ENCODE peak calls at places on chromosomes 6 and 20, in six cellular contexts. One of them, this sample, is unnamed.

GRCh38 chr20:58140787-58141396 is 87.6 kb downstream of the ANKRD60 start:
- DNase-seq in brain microvascular endothelial cell: no peak
- DNase-seq in uterus: no peak
- DNase-seq in H9: no peak
- DNase-seq in CD8-positive, alpha-beta T cell: no peak
- DNase-seq in ovary: no peak
- DNase-seq in this sample: no peak

GRCh38 chr6:31558631-31559500 is 11.5 kb downstream of the NFKBIL1 start:
- DNase-seq in brain microvascular endothelial cell: no peak
- DNase-seq in uterus: peak; percentile 40
- DNase-seq in H9: no peak
- DNase-seq in CD8-positive, alpha-beta T cell: peak; percentile 56
- DNase-seq in ovary: no peak
- DNase-seq in this sample: no peak

GRCh38 chr20:25205277-25206062 is 10.0 kb downstream of the ENTPD6 start:
- DNase-seq in brain microvascular endothelial cell: no peak
- DNase-seq in uterus: no peak
- DNase-seq in H9: no peak
- DNase-seq in CD8-positive, alpha-beta T cell: no peak
- DNase-seq in ovary: no peak
- DNase-seq in this sample: no peak

GRCh38 chr6:53048431-53049195 is 16.6 kb upstream of the FBXO9 start:
- DNase-seq in brain microvascular endothelial cell: peak; percentile 87
- DNase-seq in uterus: no peak
- DNase-seq in H9: no peak
- DNase-seq in CD8-positive, alpha-beta T cell: no peak
- DNase-seq in ovary: no peak
- DNase-seq in this sample: no peak

GRCh38 chr6:26158581-26159416 is 71.6 kb downstream of the HFE start:
- DNase-seq in brain microvascular endothelial cell: peak; percentile 43
- DNase-seq in uterus: peak; percentile 74
- DNase-seq in H9: no peak
- DNase-seq in CD8-positive, alpha-beta T cell: peak; percentile 46
- DNase-seq in ovary: peak; percentile 73
- DNase-seq in this sample: peak; percentile 72

GRCh38 chr6:129923520-129923919 is 62.4 kb upstream of the TMEM244 start:
- DNase-seq in brain microvascular endothelial cell: peak; percentile 27
- DNase-seq in uterus: no peak
- DNase-seq in H9: no peak
- DNase-seq in CD8-positive, alpha-beta T cell: no peak
- DNase-seq in ovary: no peak
- DNase-seq in this sample: no peak

GRCh38 chr20:605237-605636 is 4.9 kb downstream of the TCF15 start:
- DNase-seq in brain microvascular endothelial cell: no peak
- DNase-seq in uterus: no peak
- DNase-seq in H9: no peak
- DNase-seq in CD8-positive, alpha-beta T cell: no peak
- DNase-seq in ovary: no peak
- DNase-seq in this sample: no peak

GRCh38 chr6:16104624-16105023 is 24.3 kb upstream of the MYLIP start:
- DNase-seq in brain microvascular endothelial cell: no peak
- DNase-seq in uterus: no peak
- DNase-seq in H9: no peak
- DNase-seq in CD8-positive, alpha-beta T cell: no peak
- DNase-seq in ovary: no peak
- DNase-seq in this sample: no peak

GRCh38 chr20:25399038-25399430 is 8.4 kb upstream of the ABHD12 start:
- DNase-seq in brain microvascular endothelial cell: peak; percentile 80
- DNase-seq in uterus: peak; percentile 41
- DNase-seq in H9: peak; percentile 43
- DNase-seq in CD8-positive, alpha-beta T cell: peak; percentile 5
- DNase-seq in ovary: peak; percentile 46
- DNase-seq in this sample: peak; percentile 41

GRCh38 chr6:15266423-15266996 is 20.6 kb downstream of the JARID2 start:
- DNase-seq in brain microvascular endothelial cell: no peak
- DNase-seq in uterus: no peak
- DNase-seq in H9: no peak
- DNase-seq in CD8-positive, alpha-beta T cell: no peak
- DNase-seq in ovary: no peak
- DNase-seq in this sample: no peak

GRCh38 chr6:127484207-127484858 is 25.1 kb upstream of the KIAA0408 start:
- DNase-seq in brain microvascular endothelial cell: peak; percentile 61
- DNase-seq in uterus: no peak
- DNase-seq in H9: no peak
- DNase-seq in CD8-positive, alpha-beta T cell: no peak
- DNase-seq in ovary: no peak
- DNase-seq in this sample: no peak

GRCh38 chr6:90468080-90468479 is 118.8 kb downstream of the MAP3K7 start:
- DNase-seq in brain microvascular endothelial cell: peak; percentile 54
- DNase-seq in uterus: no peak
- DNase-seq in H9: no peak
- DNase-seq in CD8-positive, alpha-beta T cell: no peak
- DNase-seq in ovary: no peak
- DNase-seq in this sample: no peak

GRCh38 chr6:168226832-168227434 is 92.6 kb downstream of the DACT2 start:
- DNase-seq in brain microvascular endothelial cell: no peak
- DNase-seq in uterus: no peak
- DNase-seq in H9: no peak
- DNase-seq in CD8-positive, alpha-beta T cell: no peak
- DNase-seq in ovary: no peak
- DNase-seq in this sample: no peak

GRCh38 chr6:25229671-25230321 is 49.4 kb upstream of the CARMIL1 start:
- DNase-seq in brain microvascular endothelial cell: peak; percentile 41
- DNase-seq in uterus: no peak
- DNase-seq in H9: no peak
- DNase-seq in CD8-positive, alpha-beta T cell: no peak
- DNase-seq in ovary: no peak
- DNase-seq in this sample: no peak

GRCh38 chr20:25022680-25023079 is 30.1 kb upstream of the APMAP start:
- DNase-seq in brain microvascular endothelial cell: no peak
- DNase-seq in uterus: no peak
- DNase-seq in H9: no peak
- DNase-seq in CD8-positive, alpha-beta T cell: no peak
- DNase-seq in ovary: no peak
- DNase-seq in this sample: peak; percentile 98

GRCh38 chr6:112415366-112415765 is 68.2 kb downstream of the RFPL4B start:
- DNase-seq in brain microvascular endothelial cell: no peak
- DNase-seq in uterus: no peak
- DNase-seq in H9: no peak
- DNase-seq in CD8-positive, alpha-beta T cell: no peak
- DNase-seq in ovary: no peak
- DNase-seq in this sample: no peak

GRCh38 chr6:1406306-1407058 is 17.1 kb downstream of the FOXF2 start:
- DNase-seq in brain microvascular endothelial cell: peak; percentile 10
- DNase-seq in uterus: no peak
- DNase-seq in H9: no peak
- DNase-seq in CD8-positive, alpha-beta T cell: no peak
- DNase-seq in ovary: no peak
- DNase-seq in this sample: no peak

GRCh38 chr20:36826556-36827244 is 49.2 kb upstream of the TLDC2 start:
- DNase-seq in brain microvascular endothelial cell: no peak
- DNase-seq in uterus: no peak
- DNase-seq in H9: no peak
- DNase-seq in CD8-positive, alpha-beta T cell: no peak
- DNase-seq in ovary: no peak
- DNase-seq in this sample: no peak

GRCh38 chr6:35601331-35602132 is 87.2 kb downstream of the FKBP5 start:
- DNase-seq in brain microvascular endothelial cell: peak; percentile 91
- DNase-seq in uterus: peak; percentile 90
- DNase-seq in H9: no peak
- DNase-seq in CD8-positive, alpha-beta T cell: peak; percentile 54
- DNase-seq in ovary: peak; percentile 76
- DNase-seq in this sample: peak; percentile 81

GRCh38 chr6:25694366-25694765 is 42.4 kb downstream of the SCGN start:
- DNase-seq in brain microvascular endothelial cell: no peak
- DNase-seq in uterus: no peak
- DNase-seq in H9: no peak
- DNase-seq in CD8-positive, alpha-beta T cell: no peak
- DNase-seq in ovary: no peak
- DNase-seq in this sample: no peak

GRCh38 chr6:33320315-33321181 is 3.0 kb upstream of the ZBTB22 start:
- DNase-seq in brain microvascular endothelial cell: peak; percentile 94
- DNase-seq in uterus: peak; percentile 86
- DNase-seq in H9: peak; percentile 62
- DNase-seq in CD8-positive, alpha-beta T cell: no peak
- DNase-seq in ovary: peak; percentile 62
- DNase-seq in this sample: no peak

GRCh38 chr20:37430778-37431460 is 85.0 kb downstream of the SRC start:
- DNase-seq in brain microvascular endothelial cell: no peak
- DNase-seq in uterus: no peak
- DNase-seq in H9: no peak
- DNase-seq in CD8-positive, alpha-beta T cell: no peak
- DNase-seq in ovary: no peak
- DNase-seq in this sample: no peak

GRCh38 chr6:53822355-53823115 is 27.7 kb downstream of the LRRC1 start:
- DNase-seq in brain microvascular endothelial cell: no peak
- DNase-seq in uterus: no peak
- DNase-seq in H9: no peak
- DNase-seq in CD8-positive, alpha-beta T cell: no peak
- DNase-seq in ovary: no peak
- DNase-seq in this sample: no peak

GRCh38 chr6:139338845-139339244 is 35.6 kb downstream of the CITED2 start:
- DNase-seq in brain microvascular endothelial cell: no peak
- DNase-seq in uterus: peak; percentile 29
- DNase-seq in H9: no peak
- DNase-seq in CD8-positive, alpha-beta T cell: no peak
- DNase-seq in ovary: no peak
- DNase-seq in this sample: no peak

GRCh38 chr6:107740496-107741190 is 83.5 kb downstream of the SCML4 start:
- DNase-seq in brain microvascular endothelial cell: no peak
- DNase-seq in uterus: no peak
- DNase-seq in H9: no peak
- DNase-seq in CD8-positive, alpha-beta T cell: no peak
- DNase-seq in ovary: no peak
- DNase-seq in this sample: no peak

GRCh38 chr6:22636450-22636849 is 67.1 kb downstream of the HDGFL1 start:
- DNase-seq in brain microvascular endothelial cell: no peak
- DNase-seq in uterus: no peak
- DNase-seq in H9: no peak
- DNase-seq in CD8-positive, alpha-beta T cell: no peak
- DNase-seq in ovary: no peak
- DNase-seq in this sample: no peak

GRCh38 chr6:3324262-3324942 is 65.7 kb downstream of the PSMG4 start:
- DNase-seq in brain microvascular endothelial cell: peak; percentile 99
- DNase-seq in uterus: peak; percentile 65
- DNase-seq in H9: no peak
- DNase-seq in CD8-positive, alpha-beta T cell: no peak
- DNase-seq in ovary: no peak
- DNase-seq in this sample: no peak
- H3K27ac ChIP-seq in brain microvascular endothelial cell: peak overlapping the region; percentile 82
- H3K27ac ChIP-seq in uterus: peak overlapping the region; percentile 70
- H3K27ac ChIP-seq in H9: no peak overlapping the region
- H3K27ac ChIP-seq in CD8-positive, alpha-beta T cell: no peak overlapping the region
- H3K27ac ChIP-seq in ovary: no peak overlapping the region
- H3K27ac ChIP-seq in this sample: peak overlapping the region; percentile 22

DNA sequence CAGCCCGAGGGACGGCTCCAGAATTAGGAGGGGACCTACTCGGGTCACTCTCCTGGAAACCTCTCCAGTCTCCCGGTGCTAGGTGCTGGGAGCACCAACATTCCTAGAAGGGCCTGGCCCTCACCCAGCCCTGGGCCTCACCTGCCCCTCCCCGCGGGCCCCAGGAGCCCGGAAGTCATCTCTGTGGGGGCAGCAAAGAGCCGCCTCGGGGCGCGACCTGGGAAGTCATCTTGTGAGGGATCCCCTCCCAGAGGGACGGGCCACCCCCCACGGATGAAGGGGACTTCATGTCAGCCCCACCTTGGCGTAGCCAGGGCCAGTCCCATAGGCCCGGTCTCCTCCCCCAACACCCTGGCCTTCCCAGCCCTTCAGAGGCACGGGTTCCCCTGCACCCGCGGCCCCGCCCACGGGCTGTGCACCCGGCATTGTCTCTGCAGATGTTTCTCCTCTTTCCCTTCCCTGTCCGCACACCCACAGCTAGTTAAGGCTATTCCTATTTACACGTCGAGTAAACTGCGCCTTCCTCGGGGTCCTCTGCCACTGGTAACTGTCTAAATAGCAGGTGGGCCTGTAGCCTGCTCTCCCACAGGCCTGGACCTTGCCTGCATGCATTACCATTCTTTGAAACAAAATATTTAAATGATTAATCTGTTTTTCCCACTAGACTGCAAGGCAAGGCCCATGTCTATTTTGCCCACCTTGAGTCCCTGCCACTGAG is 896 bp upstream of the RNASET2 start:
- DNase-seq in brain microvascular endothelial cell: no peak
- DNase-seq in uterus: peak; percentile 39
- DNase-seq in H9: peak; percentile 55
- DNase-seq in CD8-positive, alpha-beta T cell: no peak
- DNase-seq in ovary: peak; percentile 53
- DNase-seq in this sample: peak; percentile 78
- TF ChIP-seq CTCF in brain microvascular endothelial cell: peak; percentile 20
- TF ChIP-seq CTCF in uterus: no peak
- TF ChIP-seq CTCF in H9: no peak
- TF ChIP-seq CTCF in CD8-positive, alpha-beta T cell: no peak
- TF ChIP-seq CTCF in ovary: no peak
- TF ChIP-seq CTCF in this sample: no peak

DNA sequence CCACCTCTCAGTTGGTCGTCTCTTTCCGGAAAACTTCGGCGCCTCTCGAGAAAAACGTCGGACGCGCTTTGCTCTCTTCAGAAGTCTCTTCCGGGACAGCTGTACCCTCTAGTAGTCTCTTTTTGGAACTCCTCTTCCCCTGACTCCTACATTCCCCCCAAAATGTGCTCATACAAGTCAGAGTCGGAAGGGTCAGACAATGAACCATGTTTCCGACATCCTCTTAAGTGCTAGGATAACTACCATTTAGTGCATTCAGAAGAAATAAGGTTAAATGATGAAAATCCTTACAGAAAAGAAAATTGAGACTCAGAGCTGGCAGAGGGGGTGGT is 476 bp upstream of the TP53RK start:
- DNase-seq in brain microvascular endothelial cell: no peak
- DNase-seq in uterus: no peak
- DNase-seq in H9: no peak
- DNase-seq in CD8-positive, alpha-beta T cell: no peak
- DNase-seq in ovary: no peak
- DNase-seq in this sample: no peak
- H3K27ac ChIP-seq in brain microvascular endothelial cell: peak overlapping the region; percentile 61
- H3K27ac ChIP-seq in uterus: peak overlapping the region; percentile 98
- H3K27ac ChIP-seq in H9: peak overlapping the region; percentile 25
- H3K27ac ChIP-seq in CD8-positive, alpha-beta T cell: peak overlapping the region; percentile 74
- H3K27ac ChIP-seq in ovary: no peak overlapping the region
- H3K27ac ChIP-seq in this sample: peak overlapping the region; percentile 88

GRCh38 chr6:4258733-4259132 is 123.4 kb upstream of the ECI2 start:
- DNase-seq in brain microvascular endothelial cell: no peak
- DNase-seq in uterus: no peak
- DNase-seq in H9: no peak
- DNase-seq in CD8-positive, alpha-beta T cell: no peak
- DNase-seq in ovary: no peak
- DNase-seq in this sample: no peak

GRCh38 chr6:4250645-4251044 is 115.3 kb upstream of the ECI2 start:
- DNase-seq in brain microvascular endothelial cell: no peak
- DNase-seq in uterus: no peak
- DNase-seq in H9: no peak
- DNase-seq in CD8-positive, alpha-beta T cell: no peak
- DNase-seq in ovary: no peak
- DNase-seq in this sample: no peak

GRCh38 chr6:4256969-4257368 is 121.6 kb upstream of the ECI2 start:
- DNase-seq in brain microvascular endothelial cell: peak; percentile 54
- DNase-seq in uterus: no peak
- DNase-seq in H9: no peak
- DNase-seq in CD8-positive, alpha-beta T cell: no peak
- DNase-seq in ovary: no peak
- DNase-seq in this sample: no peak

GRCh38 chr6:4259391-4259790 is 124.0 kb upstream of the ECI2 start:
- DNase-seq in brain microvascular endothelial cell: no peak
- DNase-seq in uterus: no peak
- DNase-seq in H9: no peak
- DNase-seq in CD8-positive, alpha-beta T cell: no peak
- DNase-seq in ovary: no peak
- DNase-seq in this sample: no peak

GRCh38 chr6:4253604-4254211 is 118.3 kb upstream of the ECI2 start:
- DNase-seq in brain microvascular endothelial cell: peak; percentile 69
- DNase-seq in uterus: peak; percentile 21
- DNase-seq in H9: no peak
- DNase-seq in CD8-positive, alpha-beta T cell: no peak
- DNase-seq in ovary: no peak
- DNase-seq in this sample: peak; percentile 64
- TF ChIP-seq CTCF in brain microvascular endothelial cell: peak; percentile 84
- TF ChIP-seq CTCF in uterus: no peak
- TF ChIP-seq CTCF in H9: peak; percentile 26
- TF ChIP-seq CTCF in CD8-positive, alpha-beta T cell: no peak
- TF ChIP-seq CTCF in ovary: no peak
- TF ChIP-seq CTCF in this sample: peak; percentile 67